ENCODE peak calls at places on chromosomes 16 and 17, in six cellular contexts. T is prostate gland, N is A673, X is heart left ventricle, E is mesendoderm, G is IMR-90. H is an unnamed sample.
A peak's percentile ranks its signal among the peaks of the same experiment; 100 is the strongest.

GRCh38 chr16:68416057-68417046 is 32.0 kb downstream of the SMPD3 start:
- DNase-seq in T (peak; percentile 90), N (no peak), X (no peak), E (no peak), G (no peak), H (peak; percentile 46)

GRCh38 chr16:1450218-1450617 is 5.9 kb upstream of the CCDC154 start:
- DNase-seq in T (no peak), N (no peak), X (no peak), E (no peak), G (no peak), H (no peak)

GRCh38 chr17:66675273-66675990 is 159.5 kb upstream of the CACNG5 start:
- DNase-seq in T (no peak), N (no peak), X (no peak), E (peak; percentile 11), G (no peak), H (no peak)

GRCh38 chr16:50497592-50497991 is 50.6 kb upstream of the NKD1 start:
- DNase-seq in T (no peak), N (no peak), X (no peak), E (no peak), G (peak; percentile 13), H (no peak)

GRCh38 chr16:82027629-82028035 is 7.4 kb upstream of the HSD17B2 start:
- DNase-seq in T (no peak), N (no peak), X (no peak), E (no peak), G (no peak), H (peak; percentile 29)

GRCh38 chr17:40605301-40605700 is 40.0 kb upstream of the CCR7 start:
- DNase-seq in T (no peak), N (no peak), X (no peak), E (no peak), G (no peak), H (no peak)

GRCh38 chr16:10362077-10362863 is 23.6 kb upstream of the ATF7IP2 start:
- DNase-seq in T (no peak), N (no peak), X (no peak), E (no peak), G (no peak), H (peak; percentile 47)

GRCh38 chr16:4309833-4310266 is 6.0 kb upstream of the GLIS2 start:
- DNase-seq in T (no peak), N (peak; percentile 48), X (peak; percentile 70), E (peak; percentile 98), G (peak; percentile 93), H (peak; percentile 84)

GRCh38 chr17:16936536-16937310 is 35.2 kb downstream of the TNFRSF13B start:
- DNase-seq in T (no peak), N (no peak), X (no peak), E (no peak), G (no peak), H (no peak)

GRCh38 chr16:56426585-56426984 is 1.2 kb upstream of the AMFR start:
- DNase-seq in T (no peak), N (no peak), X (no peak), E (no peak), G (peak; percentile 16), H (no peak)

GRCh38 chr17:82148997-82149396 is 51.0 kb upstream of the FASN start:
- DNase-seq in T (no peak), N (no peak), X (no peak), E (no peak), G (no peak), H (no peak)

DNA sequence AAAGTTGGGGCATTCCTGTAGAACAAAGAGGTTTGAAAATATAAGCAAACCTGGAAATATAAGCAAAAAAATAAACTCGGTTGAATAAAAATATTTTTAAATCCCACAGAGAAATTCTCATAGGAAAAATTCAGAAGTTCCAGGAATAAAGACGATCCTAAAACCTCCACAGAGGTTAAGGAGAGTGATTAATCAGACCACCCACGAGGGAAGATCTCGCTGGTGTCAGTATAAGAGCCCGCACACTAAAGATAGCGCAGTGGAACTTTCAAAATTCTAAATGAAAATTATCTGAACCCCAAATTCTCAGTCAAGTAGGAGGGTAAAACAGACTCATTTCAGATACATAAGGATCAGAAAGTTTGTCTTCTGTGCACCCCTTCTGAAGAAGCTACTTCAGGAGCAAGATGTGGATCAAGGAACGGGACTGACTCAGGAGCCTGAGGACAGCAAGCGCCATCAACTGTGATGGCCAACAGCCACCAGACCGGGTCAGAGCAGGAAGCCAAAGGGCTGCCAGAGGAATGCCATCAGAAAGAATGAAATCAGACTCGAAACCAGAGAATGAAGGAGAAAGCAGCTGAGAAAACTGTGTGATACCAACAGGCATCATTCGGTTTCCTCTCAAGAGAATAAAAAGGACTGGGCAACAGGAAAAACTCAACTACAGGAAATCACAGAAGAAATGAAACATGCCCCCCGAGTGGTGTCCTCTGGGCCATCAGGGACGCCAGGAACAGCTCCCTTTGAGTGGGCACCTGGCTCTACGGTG is 66.9 kb downstream of the CYTH1 start:
- DNase-seq in T (no peak), N (no peak), X (no peak), E (no peak), G (no peak), H (no peak)
- H3K4me1 ChIP-seq in T (peaks cover 33% of the 10 kb centered on the region), N (peaks cover 30% of the 10 kb centered on the region), X (peaks cover 20% of the 10 kb centered on the region), E (no peaks in the 10 kb centered on the region), G (peaks cover 9% of the 10 kb centered on the region), H (peaks cover 35% of the 10 kb centered on the region)

GRCh38 chr17:31452101-31452500 is 60.6 kb downstream of the RAB11FIP4 start:
- DNase-seq in T (no peak), N (no peak), X (no peak), E (no peak), G (peak; percentile 8), H (no peak)
- H3K4me1 ChIP-seq in T (no peaks in the 10 kb centered on the region), N (no peaks in the 10 kb centered on the region), X (no peaks in the 10 kb centered on the region), E (peaks cover 7% of the 10 kb centered on the region), G (no peaks in the 10 kb centered on the region), H (peaks cover 8% of the 10 kb centered on the region)

GRCh38 chr17:38886643-38887010 is 16.8 kb downstream of the LASP1 start:
- DNase-seq in T (no peak), N (no peak), X (no peak), E (no peak), G (no peak), H (no peak)
- H3K4me1 ChIP-seq in T (no peaks in the 10 kb centered on the region), N (peaks cover 10% of the 10 kb centered on the region), X (peaks cover 48% of the 10 kb centered on the region), E (peaks cover 18% of the 10 kb centered on the region), G (peaks cover 37% of the 10 kb centered on the region), H (peaks cover 51% of the 10 kb centered on the region)

GRCh38 chr16:57534337-57534880 is 2.0 kb downstream of the CCDC102A start:
- DNase-seq in T (no peak), N (no peak), X (no peak), E (no peak), G (no peak), H (no peak)
- H3K4me1 ChIP-seq in T (peaks cover 18% of the 10 kb centered on the region), N (peaks cover 25% of the 10 kb centered on the region), X (peaks cover 17% of the 10 kb centered on the region), E (peaks cover 5% of the 10 kb centered on the region), G (peaks cover 28% of the 10 kb centered on the region), H (peaks cover 35% of the 10 kb centered on the region)

DNA sequence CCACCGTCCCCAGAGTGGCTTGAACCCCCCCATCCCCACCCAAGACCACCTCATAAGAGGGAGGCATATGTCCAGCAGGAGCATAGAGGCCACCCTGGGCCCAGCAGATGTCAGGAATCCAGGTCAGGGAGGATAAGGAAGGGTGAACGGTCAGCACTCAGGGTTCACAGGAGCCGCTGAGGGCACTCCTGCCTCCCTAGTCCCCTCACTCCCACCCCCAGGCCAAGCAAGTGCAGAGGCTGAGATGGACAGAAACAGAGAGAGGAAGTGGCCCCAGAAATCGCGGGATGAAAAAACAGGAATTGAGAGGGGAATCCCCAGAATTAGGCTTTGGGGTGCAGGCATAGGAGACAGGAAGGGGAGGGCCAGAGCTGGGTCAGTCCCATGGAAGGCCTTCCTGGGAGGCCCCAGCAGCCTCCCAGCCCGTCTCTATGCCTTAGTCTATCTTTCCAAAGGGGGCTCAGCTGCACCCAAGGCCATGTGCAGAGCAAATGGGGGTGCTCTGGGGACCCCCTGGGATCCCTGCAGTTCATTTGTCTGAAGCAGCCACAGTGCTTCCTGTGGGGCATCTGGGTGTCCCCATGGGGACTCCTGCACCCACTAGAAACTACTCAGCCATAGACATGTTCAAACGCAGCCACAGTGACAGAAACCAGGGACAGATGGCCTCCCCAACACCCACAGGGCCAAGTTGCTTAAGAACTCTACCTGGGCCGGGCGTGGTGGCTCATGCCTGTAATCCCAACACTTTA is 1.7 kb downstream of the CMTM3 start:
- DNase-seq in T (no peak), N (no peak), X (no peak), E (no peak), G (no peak), H (no peak)
- H3K4me1 ChIP-seq in T (peaks cover 6% of the 10 kb centered on the region), N (peaks cover 19% of the 10 kb centered on the region), X (peaks cover 7% of the 10 kb centered on the region), E (peaks cover 11% of the 10 kb centered on the region), G (peaks cover 21% of the 10 kb centered on the region), H (peaks cover 12% of the 10 kb centered on the region)

H was measured in hepatocyte.